ENCODE peak calls at places on chromosomes 6 and 20, in four cellular contexts. A is K562, Z is GM12878, Y is HepG2. K is an unnamed sample.

GRCh38 chr6:118012944-118013343 is 105.9 kb downstream of the SLC35F1 start:
- DNase-seq in A (no peak), Z (no peak), Y (peak), K (no peak)

GRCh38 chr6:150992682-150993081 is 127.2 kb downstream of the MTHFD1L start:
- DNase-seq in A (no peak), Z (no peak), Y (no peak), K (no peak)

GRCh38 chr6:35478259-35478658 is 10.1 kb downstream of the RPL10A start:
- DNase-seq in A (no peak), Z (no peak), Y (no peak), K (no peak)

GRCh38 chr6:119110601-119111548 is 32.4 kb upstream of the FAM184A start:
- DNase-seq in A (peak), Z (peak), Y (peak), K (peak)

GRCh38 chr6:1504465-1504864 is 105.2 kb upstream of the FOXC1 start:
- DNase-seq in A (no peak), Z (no peak), Y (no peak), K (no peak)

GRCh38 chr6:170117111-170117972 is 173.5 kb downstream of the DLL1 start:
- DNase-seq in A (no peak), Z (no peak), Y (no peak), K (peak)

GRCh38 chr6:81770395-81770794 is 17.9 kb upstream of the TENT5A start:
- DNase-seq in A (no peak), Z (no peak), Y (no peak), K (no peak)

GRCh38 chr6:89021629-89022028 is 58.2 kb upstream of the RNGTT start:
- DNase-seq in A (no peak), Z (no peak), Y (no peak), K (no peak)

GRCh38 chr6:63347599-63347998 is 27.8 kb upstream of the LGSN start:
- DNase-seq in A (no peak), Z (no peak), Y (peak), K (no peak)

GRCh38 chr6:30491963-30492616 is 2.8 kb downstream of the HLA-E start:
- DNase-seq in A (no peak), Z (no peak), Y (no peak), K (no peak)

GRCh38 chr6:92114797-92115196 is 1304.6 kb downstream of the EPHA7 start:
- DNase-seq in A (no peak), Z (no peak), Y (no peak), K (no peak)

GRCh38 chr6:55174211-55175013 is at the start of gene HCRTR2:
- DNase-seq in A (no peak), Z (no peak), Y (no peak), K (peak)

GRCh38 chr6:111573892-111574800 is 31.5 kb downstream of the TRAF3IP2 start:
- DNase-seq in A (no peak), Z (no peak), Y (no peak), K (no peak)

GRCh38 chr6:14618759-14619418 is 501.3 kb downstream of the CD83 start:
- DNase-seq in A (peak), Z (no peak), Y (no peak), K (no peak)

GRCh38 chr6:39791850-39792500 is at the start of gene DAAM2:
- DNase-seq in A (no peak), Z (no peak), Y (no peak), K (peak)

GRCh38 chr20:60000271-60001026 is 42.2 kb downstream of the CDH26 start:
- DNase-seq in A (no peak), Z (no peak), Y (no peak), K (no peak)

GRCh38 chr20:59999502-59999901 is 41.3 kb downstream of the CDH26 start:
- DNase-seq in A (no peak), Z (no peak), Y (no peak), K (no peak)

GRCh38 chr20:59996112-59996511 is 37.9 kb downstream of the CDH26 start:
- DNase-seq in A (no peak), Z (no peak), Y (no peak), K (no peak)

GRCh38 chr20:59994697-59995122 is 36.5 kb downstream of the CDH26 start:
- DNase-seq in A (peak), Z (no peak), Y (no peak), K (peak)

DNA sequence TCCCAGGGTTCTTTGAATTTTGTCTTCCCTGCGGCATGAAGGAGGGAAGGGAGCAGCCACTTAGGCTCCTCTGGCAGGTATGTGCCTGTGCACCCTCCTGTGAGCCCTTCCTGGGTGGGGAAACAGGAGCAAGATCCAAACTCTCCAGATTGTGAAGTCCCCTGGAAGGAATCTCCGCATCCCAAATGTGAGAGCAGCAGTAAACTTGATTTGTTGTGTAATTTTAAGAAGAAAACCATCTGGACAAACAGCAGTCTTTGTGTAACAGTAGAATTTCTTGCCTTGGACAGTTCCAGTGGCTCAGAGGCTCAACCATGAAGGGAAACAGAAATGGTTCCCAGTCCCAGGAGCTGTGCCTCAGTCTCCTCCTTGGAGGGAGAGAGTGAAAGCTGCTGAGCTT is 39.7 kb downstream of the CDH26 start:
- DNase-seq in A (no peak), Z (no peak), Y (no peak), K (no peak)
- TF ChIP-seq TCF7 in A (no peak), Z (no peak), Y (no peak), K (no peak)

DNA sequence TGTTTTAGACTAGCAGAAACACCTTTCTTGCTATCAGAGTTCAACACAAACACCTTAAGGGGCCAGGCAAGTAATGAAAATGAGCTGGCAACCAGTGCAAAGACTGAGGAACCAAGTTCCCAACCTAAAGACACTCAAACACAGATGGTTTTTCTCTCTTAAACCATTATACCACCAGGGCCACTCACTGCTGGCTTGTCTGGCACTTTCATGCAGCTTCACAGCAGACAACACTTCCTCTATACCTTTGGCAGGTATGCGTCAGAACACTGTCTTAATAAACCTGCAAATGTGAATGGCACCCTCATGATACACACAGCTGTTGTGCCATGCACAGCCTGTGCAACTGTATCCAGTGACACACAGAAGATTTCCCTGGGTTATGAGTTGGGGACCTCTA is 41.6 kb downstream of the NFATC2 start:
- DNase-seq in A (no peak), Z (no peak), Y (no peak), K (no peak)
- TF ChIP-seq TCF7 in A (no peak), Z (no peak), Y (no peak), K (no peak)

DNA sequence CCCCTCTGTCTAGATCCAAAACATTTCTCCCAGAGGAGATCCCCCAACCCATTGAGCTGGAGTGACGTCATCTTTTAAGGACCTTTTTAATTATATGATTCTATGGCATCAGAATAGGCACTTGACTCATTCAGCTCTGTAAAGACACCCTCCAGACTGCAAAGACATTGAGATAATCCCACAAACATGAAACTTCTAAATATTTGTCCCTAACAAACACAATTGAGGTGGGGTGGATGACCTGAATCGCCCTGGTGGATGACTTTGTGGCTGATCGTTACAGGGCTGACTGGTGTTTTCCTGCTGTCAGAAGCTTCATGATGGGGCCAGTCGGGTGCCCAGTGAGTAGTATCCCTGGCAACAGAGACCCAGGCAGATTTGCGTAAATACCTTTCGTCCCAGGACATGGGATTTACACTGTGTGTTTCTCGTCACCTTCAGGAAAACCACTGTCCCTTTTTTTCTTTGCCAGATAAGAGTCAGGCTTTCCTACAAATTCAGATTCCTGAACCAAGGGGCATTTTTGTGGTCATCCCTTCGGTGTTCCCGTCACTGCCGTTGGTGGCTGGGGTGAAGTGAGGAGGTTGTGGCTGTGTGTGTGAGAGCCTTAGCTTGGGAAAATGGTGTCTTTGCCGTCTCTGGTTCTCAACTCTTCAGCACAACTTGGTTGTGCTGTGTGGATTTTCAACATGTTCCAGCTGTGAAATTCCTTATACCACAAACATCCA is 5.3 kb upstream of the PCK1 start:
- DNase-seq in A (no peak), Z (no peak), Y (no peak), K (no peak)
- TF ChIP-seq TCF7 in A (no peak), Z (no peak), Y (no peak), K (no peak)

GRCh38 chr6:138250513-138251247 is 32.4 kb upstream of the PBOV1 start:
- DNase-seq in A (no peak), Z (no peak), Y (no peak), K (no peak)
- TF ChIP-seq TCF7 in A (no peak), Z (no peak), Y (no peak), K (no peak)

DNA sequence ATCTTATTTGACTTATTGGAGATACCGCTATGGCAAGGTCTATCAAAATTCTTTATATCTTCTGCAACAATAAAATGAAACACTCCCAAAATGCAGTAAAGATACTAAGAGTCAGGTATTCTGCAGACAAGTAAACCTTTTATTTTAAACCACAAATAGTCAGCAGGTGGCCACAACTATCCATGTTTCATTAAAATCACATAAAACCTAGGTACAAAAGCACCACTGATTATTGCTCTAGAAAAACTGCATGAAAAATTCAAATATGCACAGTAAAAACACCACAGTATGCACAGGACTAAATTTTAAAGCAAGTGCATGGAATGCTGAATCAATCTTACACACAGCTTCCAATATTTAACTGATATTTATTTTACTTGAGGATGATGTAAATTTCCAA is 33.4 kb downstream of the HMGN3 start:
- DNase-seq in A (no peak), Z (no peak), Y (no peak), K (no peak)
- TF ChIP-seq TCF7 in A (no peak), Z (no peak), Y (no peak), K (no peak)

DNA sequence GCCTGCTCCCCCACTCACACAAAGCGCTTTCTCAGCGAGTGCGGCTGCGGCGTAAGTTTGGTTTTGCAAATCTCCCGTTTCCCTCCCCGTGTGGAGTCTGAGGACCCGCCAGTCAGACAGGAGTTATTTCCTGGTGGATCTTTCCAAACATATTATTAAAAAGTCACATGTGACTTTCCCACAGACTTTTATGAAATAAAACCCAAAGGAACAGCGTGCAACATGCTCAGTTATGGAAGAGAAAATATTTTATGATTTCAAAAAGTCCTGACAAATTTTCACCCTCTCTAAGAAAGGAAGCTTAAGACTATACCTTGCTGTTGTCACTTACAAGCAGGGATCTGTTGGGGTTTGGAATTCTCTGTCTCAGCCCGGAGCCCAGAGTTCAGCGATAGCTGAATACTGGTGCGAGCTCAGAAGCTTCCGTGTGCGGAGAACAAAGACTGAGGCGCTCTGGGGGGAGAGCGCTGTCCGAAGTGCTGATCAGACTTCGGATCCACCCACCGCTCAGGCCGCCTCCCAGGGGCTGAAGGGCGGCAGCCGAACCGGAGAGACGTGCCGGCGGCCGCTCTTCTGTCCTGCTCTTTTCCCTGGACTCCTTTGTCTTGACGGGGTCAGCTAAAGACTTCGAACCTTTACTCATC is 2.5 kb upstream of the MYT1 start:
- DNase-seq in A (peak), Z (no peak), Y (peak), K (peak)
- TF ChIP-seq TCF7 in A (no peak), Z (no peak), Y (peak), K (no peak)

GRCh38 chr6:124223596-124223995 is 419.9 kb downstream of the NKAIN2 start:
- DNase-seq in A (no peak), Z (no peak), Y (no peak), K (no peak)
- TF ChIP-seq TCF7 in A (no peak), Z (no peak), Y (no peak), K (no peak)

GRCh38 chr6:153727910-153728309 is 311.1 kb upstream of the OPRM1 start:
- DNase-seq in A (no peak), Z (no peak), Y (no peak), K (no peak)
- TF ChIP-seq TCF7 in A (no peak), Z (no peak), Y (no peak), K (no peak)

GRCh38 chr6:146224449-146224848 is 195.6 kb downstream of the GRM1 start:
- DNase-seq in A (no peak), Z (no peak), Y (no peak), K (no peak)
- TF ChIP-seq TCF7 in A (no peak), Z (no peak), Y (no peak), K (no peak)

DNA sequence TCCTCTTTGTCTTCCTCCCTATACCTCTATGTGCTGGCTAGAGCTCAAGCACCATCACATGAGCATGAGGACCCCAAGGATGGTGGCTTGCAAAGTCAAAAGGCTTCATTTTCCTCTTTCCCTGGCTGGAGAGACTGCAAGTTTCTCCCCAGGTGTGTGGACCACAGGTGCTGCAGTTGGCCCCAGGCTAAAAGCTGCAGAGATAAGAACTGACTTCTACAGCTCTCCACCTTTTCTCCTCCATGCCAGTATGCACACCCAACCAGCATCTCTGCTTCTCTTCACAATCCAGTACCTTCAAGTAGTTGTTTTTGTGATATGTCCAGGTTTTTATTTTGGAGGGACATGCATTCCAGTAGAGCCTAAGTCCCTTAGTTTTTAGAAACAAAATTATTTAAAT is 29.1 kb downstream of the PRKN start:
- DNase-seq in A (no peak), Z (no peak), Y (no peak), K (no peak)
- TF ChIP-seq TCF7 in A (no peak), Z (no peak), Y (no peak), K (no peak)